ENCODE peak calls at places on chromosomes 12 and 14, in eight cellular contexts. J is B cell; K is neuronal stem cell; E is amniotic stem cell; N is Caco-2; S is GM06990; X is NCI-H1092 treated with DMSO at 0.1 percent for 48 hours; G is activated naive CD4-positive, alpha-beta T cell treated with anti-CD3 and anti-CD28 coated beads, Interleukin-2, amount 50 U/mL, for 72 hours. O is an unnamed sample.

GRCh38 chr12:58359084-58359483 is 417.7 kb downstream of the ATP23 start:
- DNase-seq in G (no peak), S (no peak), X (no peak), K (no peak), N (no peak), E (peak; percentile 34), J (no peak), O (no peak)

GRCh38 chr12:109772622-109773321 is 59.1 kb downstream of the FAM222A start:
- DNase-seq in N (no peak), E (no peak), K (no peak), G (no peak), J (no peak), S (no peak), X (no peak), O (no peak)

GRCh38 chr14:57834001-57834598 is 31.8 kb downstream of the SLC35F4 start:
- DNase-seq in N (no peak), J (no peak), S (no peak), K (no peak), X (no peak), G (no peak), E (no peak), O (no peak)

GRCh38 chr12:121801601-121802484 is 2.0 kb upstream of the SETD1B start:
- DNase-seq in E (no peak), J (no peak), X (peak; percentile 51), G (no peak), N (no peak), S (no peak), K (no peak), O (no peak)

GRCh38 chr12:52569726-52570125 is 3.9 kb downstream of the KRT74 start:
- DNase-seq in G (no peak), N (no peak), S (no peak), J (no peak), K (no peak), E (no peak), X (no peak), O (no peak)

GRCh38 chr12:74780458-74781241 is 243.0 kb downstream of the ATXN7L3B start:
- DNase-seq in K (no peak), J (no peak), N (no peak), S (no peak), G (no peak), E (no peak), X (no peak), O (no peak)

GRCh38 chr12:11886339-11886738 is 184.4 kb upstream of the BCL2L14 start:
- DNase-seq in E (no peak), X (no peak), K (no peak), N (no peak), S (no peak), J (no peak), G (no peak), O (no peak)

GRCh38 chr12:85920324-85920947 is 46.3 kb downstream of the NTS start:
- DNase-seq in J (no peak), N (no peak), G (no peak), X (peak; percentile 35), E (no peak), K (peak; percentile 6), S (peak; percentile 1), O (no peak)

GRCh38 chr14:52563120-52563519 is 10.5 kb downstream of the GPR137C start:
- DNase-seq in J (no peak), X (no peak), G (no peak), E (no peak), K (no peak), N (no peak), S (no peak), O (no peak)

GRCh38 chr12:62789856-62790255 is 145.1 kb downstream of the PPM1H start:
- DNase-seq in G (no peak), E (no peak), K (no peak), S (no peak), J (no peak), N (no peak), X (no peak), O (no peak)

GRCh38 chr12:19288603-19289244 is 150.6 kb upstream of the AEBP2 start:
- DNase-seq in S (no peak), K (peak; percentile 6), X (peak; percentile 31), G (no peak), J (no peak), E (peak; percentile 21), N (peak; percentile 30), O (no peak)